ENCODE peak calls at places on chromosomes 12 and 14, in five cellular contexts. N, T, S, Q and B are unnamed samples.
A peak's percentile ranks its signal among the peaks of the same experiment; 100 is the strongest.

GRCh38 chr12:8544295-8544694 is 3.6 kb upstream of the CLEC4E start:
- DNase-seq in N (peak; percentile 66), T (peak; percentile 44), S (peak; percentile 96), Q (peak; percentile 63), B (peak; percentile 41)

GRCh38 chr12:4478933-4479332 is 33.3 kb upstream of the FGF6 start:
- DNase-seq in N (no peak), T (no peak), S (no peak), Q (no peak), B (no peak)

GRCh38 chr12:2248087-2248900 is 195.5 kb downstream of the CACNA1C start:
- DNase-seq in N (no peak), T (no peak), S (no peak), Q (no peak), B (peak; percentile 78)

GRCh38 chr14:106507354-106507753 is 981.0 kb downstream of the TMEM121 start:
- DNase-seq in N (no peak), T (no peak), S (no peak), Q (no peak), B (no peak)

GRCh38 chr12:21774358-21775129 is at the start of gene KCNJ8:
- DNase-seq in N (peak; percentile 39), T (peak; percentile 12), S (peak; percentile 96), Q (peak; percentile 83), B (no peak)

GRCh38 chr12:27220057-27220987 is 23.8 kb upstream of the STK38L start:
- DNase-seq in N (no peak), T (no peak), S (no peak), Q (no peak), B (no peak)

GRCh38 chr12:50251619-50252300 is 31.6 kb downstream of the LIMA1 start:
- DNase-seq in N (no peak), T (no peak), S (no peak), Q (no peak), B (no peak)

GRCh38 chr14:99751539-99752485 is 41.4 kb upstream of the EML1 start:
- DNase-seq in N (no peak), T (no peak), S (no peak), Q (peak; percentile 44), B (no peak)

GRCh38 chr14:77212933-77213656 is 31.5 kb downstream of the TMEM63C start:
- DNase-seq in N (peak; percentile 51), T (peak; percentile 72), S (peak; percentile 93), Q (peak; percentile 52), B (no peak)

GRCh38 chr12:100733817-100734593 is 60.6 kb upstream of the ANO4 start:
- DNase-seq in N (no peak), T (peak; percentile 17), S (no peak), Q (no peak), B (no peak)

GRCh38 chr12:116455540-116456306 is 103.5 kb upstream of the MAP1LC3B2 start:
- DNase-seq in N (peak; percentile 48), T (peak; percentile 67), S (peak; percentile 65), Q (no peak), B (peak; percentile 95)

GRCh38 chr14:97380539-97380941 is 583.4 kb downstream of the VRK1 start:
- DNase-seq in N (no peak), T (no peak), S (peak; percentile 65), Q (no peak), B (no peak)

GRCh38 chr12:123787466-123787865 is 25.4 kb downstream of the DNAH10 start:
- DNase-seq in N (no peak), T (no peak), S (no peak), Q (no peak), B (no peak)

GRCh38 chr12:34406228-34406995 is 384.1 kb downstream of the ALG10 start:
- DNase-seq in N (peak; percentile 16), T (no peak), S (peak; percentile 16), Q (peak; percentile 14), B (no peak)

GRCh38 chr14:64704145-64704742 is at the start of gene PLEKHG3:
- DNase-seq in N (peak; percentile 87), T (peak; percentile 84), S (peak; percentile 94), Q (peak; percentile 84), B (peak; percentile 75)

GRCh38 chr14:68402525-68403101 is 390.3 kb downstream of the ZFP36L1 start:
- DNase-seq in N (no peak), T (no peak), S (no peak), Q (no peak), B (no peak)

GRCh38 chr14:68403191-68403781 is 389.6 kb downstream of the ZFP36L1 start:
- DNase-seq in N (no peak), T (no peak), S (no peak), Q (no peak), B (no peak)

GRCh38 chr14:68404652-68405183 is 388.1 kb downstream of the ZFP36L1 start:
- DNase-seq in N (no peak), T (no peak), S (no peak), Q (no peak), B (no peak)

GRCh38 chr14:68405959-68406358 is 386.9 kb downstream of the ZFP36L1 start:
- DNase-seq in N (no peak), T (no peak), S (no peak), Q (no peak), B (no peak)

GRCh38 chr14:68403794-68404522 is 388.9 kb downstream of the ZFP36L1 start:
- DNase-seq in N (no peak), T (no peak), S (no peak), Q (no peak), B (no peak)
- H3K4me1 ChIP-seq in N (peaks cover 60% of the 10 kb centered on the region), T (peaks cover 32% of the 10 kb centered on the region), S (no peaks in the 10 kb centered on the region), Q (peaks cover 52% of the 10 kb centered on the region), B (no peaks in the 10 kb centered on the region)

GRCh38 chr14:96039633-96040311 is 610 bp downstream of the C14orf132 start:
- DNase-seq in N (no peak), T (peak; percentile 24), S (peak; percentile 83), Q (peak; percentile 55), B (peak; percentile 34)
- H3K9me3 ChIP-seq in N (no peaks in the 10 kb centered on the region), T (no peaks in the 10 kb centered on the region), S (no peaks in the 10 kb centered on the region), Q (no peaks in the 10 kb centered on the region), B (no peaks in the 10 kb centered on the region)

GRCh38 chr14:78754059-78754458 is 583.9 kb downstream of the NRXN3 start:
- DNase-seq in N (no peak), T (no peak), S (no peak), Q (no peak), B (no peak)
- H3K4me1 ChIP-seq in N (no peaks in the 10 kb centered on the region), T (no peaks in the 10 kb centered on the region), S (peaks cover 1% of the 10 kb centered on the region), Q (no peaks in the 10 kb centered on the region), B (no peaks in the 10 kb centered on the region)

GRCh38 chr12:18103624-18104023 is 13.6 kb upstream of the RERGL start:
- DNase-seq in N (no peak), T (no peak), S (no peak), Q (no peak), B (no peak)
- H3K9me3 ChIP-seq in N (no peaks in the 10 kb centered on the region), T (peaks cover 8% of the 10 kb centered on the region), S (peaks cover 8% of the 10 kb centered on the region), Q (no peaks in the 10 kb centered on the region), B (no peaks in the 10 kb centered on the region)

GRCh38 chr14:91400696-91401095 is 16.9 kb downstream of the CCDC88C start:
- DNase-seq in N (no peak), T (no peak), S (no peak), Q (no peak), B (no peak)

GRCh38 chr14:91398192-91398591 is 19.4 kb downstream of the CCDC88C start:
- DNase-seq in N (no peak), T (no peak), S (no peak), Q (no peak), B (no peak)

GRCh38 chr14:91398707-91399106 is 18.9 kb downstream of the CCDC88C start:
- DNase-seq in N (no peak), T (no peak), S (peak; percentile 53), Q (no peak), B (no peak)

GRCh38 chr14:91401751-91402150 is 15.9 kb downstream of the CCDC88C start:
- DNase-seq in N (no peak), T (no peak), S (no peak), Q (peak; percentile 6), B (no peak)

DNA sequence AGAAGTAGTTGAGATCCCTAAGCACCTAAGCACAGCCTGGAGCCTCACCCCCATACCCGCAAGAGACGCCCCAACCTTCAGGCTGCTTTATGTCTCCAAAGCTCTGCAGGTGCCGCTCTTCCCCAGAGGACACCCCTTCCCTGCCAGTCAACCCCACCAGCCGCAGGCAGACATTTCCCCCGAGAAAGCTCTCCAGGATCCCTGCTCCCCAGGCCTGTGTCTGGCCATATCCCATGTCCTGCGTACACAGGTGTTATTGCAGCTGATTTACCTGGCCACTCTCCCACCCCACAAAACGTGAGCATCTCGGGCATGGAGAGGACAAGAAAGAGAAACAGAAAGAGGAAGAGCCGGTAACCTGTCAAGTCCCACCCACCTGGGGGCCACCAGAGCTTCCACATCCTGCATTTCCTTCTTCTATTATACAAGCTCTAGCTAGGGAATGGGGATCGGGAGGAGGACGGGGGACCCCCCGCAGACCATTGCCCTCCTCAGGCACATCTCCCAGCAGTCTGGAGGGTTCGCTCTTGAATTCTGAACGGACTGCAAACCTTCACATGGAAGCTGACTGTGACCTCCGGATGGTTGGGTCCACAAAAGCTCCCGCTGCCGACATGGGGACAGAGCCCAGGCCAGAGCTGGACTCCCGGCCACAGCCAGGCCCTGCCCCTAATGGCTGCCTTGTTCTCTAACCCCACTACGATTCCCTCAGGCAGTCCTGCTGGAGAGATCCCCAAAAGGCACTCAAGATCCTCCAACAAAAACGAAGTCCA is 17.6 kb downstream of the CCDC88C start:
- DNase-seq in N (peak; percentile 56), T (no peak), S (peak; percentile 64), Q (no peak), B (no peak)
- H3K4me1 ChIP-seq in N (peaks cover 94% of the 10 kb centered on the region), T (no peaks in the 10 kb centered on the region), S (peaks cover 4% of the 10 kb centered on the region), Q (peaks cover 83% of the 10 kb centered on the region), B (no peaks in the 10 kb centered on the region)

DNA sequence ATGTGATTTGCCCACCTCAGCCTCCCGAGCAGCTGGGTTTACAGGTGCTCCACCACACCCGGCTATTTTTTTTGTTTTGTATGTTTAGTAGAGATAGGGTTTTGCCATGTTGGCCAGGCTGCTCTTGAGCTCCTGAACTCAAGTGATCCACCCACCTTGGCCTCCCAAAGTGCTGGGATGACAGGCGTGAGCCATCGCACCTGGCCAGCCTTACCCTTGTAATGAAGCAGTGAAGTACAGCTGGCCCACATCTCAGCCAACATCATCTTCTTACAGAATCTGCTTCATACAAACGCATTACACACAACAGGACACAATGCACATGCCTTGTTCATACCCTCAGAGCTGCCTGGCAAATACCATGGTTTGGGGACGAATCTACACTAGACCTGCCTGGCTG is 31.3 kb upstream of the CHFR start:
- DNase-seq in N (no peak), T (no peak), S (no peak), Q (no peak), B (peak; percentile 47)
- H3K9me3 ChIP-seq in N (peaks cover 87% of the 10 kb centered on the region), T (peaks cover 94% of the 10 kb centered on the region), S (peaks cover 74% of the 10 kb centered on the region), Q (peaks cover 99% of the 10 kb centered on the region), B (peaks cover 84% of the 10 kb centered on the region)

GRCh38 chr12:56084958-56085543 is 5.1 kb downstream of the ERBB3 start:
- DNase-seq in N (peak; percentile 46), T (peak; percentile 62), S (peak; percentile 90), Q (no peak), B (no peak)

GRCh38 chr12:56087220-56087619 is 7.3 kb downstream of the ERBB3 start:
- DNase-seq in N (peak; percentile 97), T (no peak), S (no peak), Q (peak; percentile 94), B (no peak)

GRCh38 chr12:56082967-56083366 is 3.0 kb downstream of the ERBB3 start:
- DNase-seq in N (no peak), T (no peak), S (no peak), Q (no peak), B (no peak)

GRCh38 chr12:56086608-56087007 is 6.6 kb downstream of the ERBB3 start:
- DNase-seq in N (no peak), T (no peak), S (no peak), Q (no peak), B (no peak)

GRCh38 chr12:56086096-56086495 is 6.1 kb downstream of the ERBB3 start:
- DNase-seq in N (peak; percentile 82), T (no peak), S (no peak), Q (no peak), B (no peak)
- H3K4me1 ChIP-seq in N (peaks cover 59% of the 10 kb centered on the region), T (peaks cover 19% of the 10 kb centered on the region), S (no peaks in the 10 kb centered on the region), Q (peaks cover 16% of the 10 kb centered on the region), B (no peaks in the 10 kb centered on the region)